ENCODE peak calls at places on chromosomes 2 and 18, in seven cellular contexts. One of them, this sample, is unnamed.
A peak's percentile ranks its signal among the peaks of the same experiment; 100 is the strongest.

GRCh38 chr18:3525870-3526420 is 76.0 kb downstream of the TGIF1 start:
- DNase-seq in glutamatergic neuron: no peak
- DNase-seq in midbrain: peak; percentile 47
- DNase-seq in NCI-H1930: peak; percentile 3
- DNase-seq in H4: no peak
- DNase-seq in central memory CD4-positive, alpha-beta T cell: peak; percentile 66
- DNase-seq in astrocyte: peak; percentile 68
- DNase-seq in this sample: peak; percentile 81

GRCh38 chr18:7757175-7757574 is 190.1 kb downstream of the PTPRM start:
- DNase-seq in astrocyte: no peak
- DNase-seq in glutamatergic neuron: no peak
- DNase-seq in midbrain: no peak
- DNase-seq in NCI-H1930: no peak
- DNase-seq in central memory CD4-positive, alpha-beta T cell: no peak
- DNase-seq in H4: no peak
- DNase-seq in this sample: no peak

GRCh38 chr2:10338242-10339188 is 35.8 kb downstream of the HPCAL1 start:
- DNase-seq in astrocyte: no peak
- DNase-seq in glutamatergic neuron: no peak
- DNase-seq in NCI-H1930: no peak
- DNase-seq in midbrain: no peak
- DNase-seq in central memory CD4-positive, alpha-beta T cell: no peak
- DNase-seq in H4: no peak
- DNase-seq in this sample: no peak

GRCh38 chr2:172021955-172022354 is 22.2 kb downstream of the METAP1D start:
- DNase-seq in astrocyte: peak; percentile 17
- DNase-seq in central memory CD4-positive, alpha-beta T cell: no peak
- DNase-seq in midbrain: no peak
- DNase-seq in H4: peak; percentile 75
- DNase-seq in glutamatergic neuron: no peak
- DNase-seq in NCI-H1930: no peak
- DNase-seq in this sample: no peak

GRCh38 chr2:223598994-223599645 is 3.0 kb downstream of the SCG2 start:
- DNase-seq in midbrain: no peak
- DNase-seq in astrocyte: peak; percentile 87
- DNase-seq in H4: no peak
- DNase-seq in central memory CD4-positive, alpha-beta T cell: no peak
- DNase-seq in NCI-H1930: no peak
- DNase-seq in glutamatergic neuron: no peak
- DNase-seq in this sample: no peak

GRCh38 chr2:174603280-174603679 is 5.7 kb upstream of the WIPF1 start:
- DNase-seq in midbrain: peak; percentile 89
- DNase-seq in NCI-H1930: peak; percentile 15
- DNase-seq in central memory CD4-positive, alpha-beta T cell: peak; percentile 42
- DNase-seq in glutamatergic neuron: peak; percentile 39
- DNase-seq in astrocyte: peak; percentile 70
- DNase-seq in H4: peak; percentile 72
- DNase-seq in this sample: peak; percentile 98

GRCh38 chr2:38406597-38407110 is 29.6 kb upstream of the ATL2 start:
- DNase-seq in glutamatergic neuron: no peak
- DNase-seq in midbrain: no peak
- DNase-seq in astrocyte: no peak
- DNase-seq in NCI-H1930: no peak
- DNase-seq in H4: peak; percentile 89
- DNase-seq in central memory CD4-positive, alpha-beta T cell: no peak
- DNase-seq in this sample: peak; percentile 12

GRCh38 chr2:156573710-156574109 is 137.5 kb downstream of the GPD2 start:
- DNase-seq in NCI-H1930: no peak
- DNase-seq in central memory CD4-positive, alpha-beta T cell: no peak
- DNase-seq in midbrain: no peak
- DNase-seq in glutamatergic neuron: no peak
- DNase-seq in astrocyte: no peak
- DNase-seq in H4: no peak
- DNase-seq in this sample: no peak

GRCh38 chr18:37294951-37295350 is 270.6 kb downstream of the CELF4 start:
- DNase-seq in H4: peak; percentile 13
- DNase-seq in glutamatergic neuron: peak; percentile 71
- DNase-seq in central memory CD4-positive, alpha-beta T cell: no peak
- DNase-seq in midbrain: no peak
- DNase-seq in NCI-H1930: peak; percentile 38
- DNase-seq in astrocyte: no peak
- DNase-seq in this sample: no peak

GRCh38 chr2:239678186-239678490 is 277.3 kb upstream of the HDAC4 start:
- DNase-seq in glutamatergic neuron: no peak
- DNase-seq in NCI-H1930: no peak
- DNase-seq in central memory CD4-positive, alpha-beta T cell: no peak
- DNase-seq in midbrain: no peak
- DNase-seq in H4: no peak
- DNase-seq in astrocyte: no peak
- DNase-seq in this sample: no peak

GRCh38 chr2:38653715-38654494 is 12.0 kb upstream of the GALM start:
- DNase-seq in H4: no peak
- DNase-seq in glutamatergic neuron: no peak
- DNase-seq in NCI-H1930: no peak
- DNase-seq in central memory CD4-positive, alpha-beta T cell: peak; percentile 68
- DNase-seq in midbrain: no peak
- DNase-seq in astrocyte: no peak
- DNase-seq in this sample: no peak

GRCh38 chr2:75710220-75710576 is 517 bp downstream of the GCFC2 start:
- DNase-seq in midbrain: no peak
- DNase-seq in H4: no peak
- DNase-seq in astrocyte: no peak
- DNase-seq in NCI-H1930: peak; percentile 48
- DNase-seq in central memory CD4-positive, alpha-beta T cell: no peak
- DNase-seq in glutamatergic neuron: no peak
- DNase-seq in this sample: peak; percentile 47

GRCh38 chr2:20421336-20421987 is 25.4 kb upstream of the RHOB start:
- DNase-seq in H4: no peak
- DNase-seq in central memory CD4-positive, alpha-beta T cell: no peak
- DNase-seq in midbrain: no peak
- DNase-seq in NCI-H1930: no peak
- DNase-seq in glutamatergic neuron: no peak
- DNase-seq in astrocyte: no peak
- DNase-seq in this sample: no peak

GRCh38 chr2:203567786-203568185 is 32.7 kb upstream of the RAPH1 start:
- DNase-seq in H4: no peak
- DNase-seq in midbrain: no peak
- DNase-seq in astrocyte: no peak
- DNase-seq in glutamatergic neuron: no peak
- DNase-seq in central memory CD4-positive, alpha-beta T cell: no peak
- DNase-seq in NCI-H1930: no peak
- DNase-seq in this sample: no peak

GRCh38 chr2:236089271-236090026 is 78.7 kb downstream of the GBX2 start:
- DNase-seq in central memory CD4-positive, alpha-beta T cell: no peak
- DNase-seq in midbrain: no peak
- DNase-seq in astrocyte: no peak
- DNase-seq in H4: no peak
- DNase-seq in NCI-H1930: no peak
- DNase-seq in glutamatergic neuron: no peak
- DNase-seq in this sample: no peak

GRCh38 chr2:7430869-7431641 is 513.8 kb downstream of the RNF144A start:
- DNase-seq in central memory CD4-positive, alpha-beta T cell: peak; percentile 18
- DNase-seq in glutamatergic neuron: peak; percentile 71
- DNase-seq in H4: no peak
- DNase-seq in midbrain: peak; percentile 8
- DNase-seq in astrocyte: peak; percentile 1
- DNase-seq in NCI-H1930: no peak
- DNase-seq in this sample: peak; percentile 20

GRCh38 chr2:238015705-238016104 is 45.1 kb upstream of the SCLY start:
- DNase-seq in central memory CD4-positive, alpha-beta T cell: no peak
- DNase-seq in NCI-H1930: no peak
- DNase-seq in glutamatergic neuron: no peak
- DNase-seq in midbrain: no peak
- DNase-seq in H4: no peak
- DNase-seq in astrocyte: no peak
- DNase-seq in this sample: no peak

GRCh38 chr2:236871500-236872001 is 214.1 kb upstream of the COPS8 start:
- DNase-seq in H4: peak; percentile 99
- DNase-seq in astrocyte: peak; percentile 89
- DNase-seq in midbrain: peak; percentile 31
- DNase-seq in glutamatergic neuron: no peak
- DNase-seq in central memory CD4-positive, alpha-beta T cell: peak; percentile 2
- DNase-seq in NCI-H1930: no peak
- DNase-seq in this sample: peak; percentile 85

GRCh38 chr18:79924814-79925655 is 26.4 kb downstream of the SLC66A2 start:
- DNase-seq in H4: no peak
- DNase-seq in central memory CD4-positive, alpha-beta T cell: no peak
- DNase-seq in midbrain: peak; percentile 68
- DNase-seq in NCI-H1930: no peak
- DNase-seq in glutamatergic neuron: no peak
- DNase-seq in astrocyte: no peak
- DNase-seq in this sample: peak; percentile 26

GRCh38 chr18:58315739-58316215 is 271.8 kb downstream of the NEDD4L start:
- DNase-seq in glutamatergic neuron: no peak
- DNase-seq in midbrain: no peak
- DNase-seq in astrocyte: peak; percentile 37
- DNase-seq in central memory CD4-positive, alpha-beta T cell: no peak
- DNase-seq in H4: peak; percentile 64
- DNase-seq in NCI-H1930: no peak
- DNase-seq in this sample: no peak

GRCh38 chr18:72197598-72197997 is 346.5 kb downstream of the CBLN2 start:
- DNase-seq in astrocyte: no peak
- DNase-seq in NCI-H1930: no peak
- DNase-seq in central memory CD4-positive, alpha-beta T cell: no peak
- DNase-seq in glutamatergic neuron: no peak
- DNase-seq in H4: peak; percentile 49
- DNase-seq in midbrain: no peak
- DNase-seq in this sample: peak; percentile 27

GRCh38 chr18:58223717-58224424 is 179.8 kb downstream of the NEDD4L start:
- DNase-seq in midbrain: no peak
- DNase-seq in astrocyte: peak; percentile 90
- DNase-seq in central memory CD4-positive, alpha-beta T cell: no peak
- DNase-seq in H4: peak; percentile 91
- DNase-seq in glutamatergic neuron: no peak
- DNase-seq in NCI-H1930: peak; percentile 17
- DNase-seq in this sample: peak; percentile 20

GRCh38 chr2:69933839-69934613 is 19.1 kb downstream of the MXD1 start:
- DNase-seq in central memory CD4-positive, alpha-beta T cell: no peak
- DNase-seq in NCI-H1930: no peak
- DNase-seq in H4: peak; percentile 55
- DNase-seq in astrocyte: peak; percentile 86
- DNase-seq in glutamatergic neuron: no peak
- DNase-seq in midbrain: no peak
- DNase-seq in this sample: no peak

GRCh38 chr2:61376211-61376610 is 94.7 kb downstream of the USP34 start:
- DNase-seq in midbrain: no peak
- DNase-seq in H4: no peak
- DNase-seq in NCI-H1930: no peak
- DNase-seq in glutamatergic neuron: no peak
- DNase-seq in central memory CD4-positive, alpha-beta T cell: no peak
- DNase-seq in astrocyte: no peak
- DNase-seq in this sample: no peak

GRCh38 chr2:16553222-16553621 is 112.4 kb downstream of the CYRIA start:
- DNase-seq in midbrain: peak; percentile 79
- DNase-seq in NCI-H1930: no peak
- DNase-seq in glutamatergic neuron: peak; percentile 55
- DNase-seq in H4: no peak
- DNase-seq in central memory CD4-positive, alpha-beta T cell: no peak
- DNase-seq in astrocyte: peak; percentile 2
- DNase-seq in this sample: peak; percentile 69

GRCh38 chr2:6368271-6368670 is 497.4 kb downstream of the CMPK2 start:
- DNase-seq in central memory CD4-positive, alpha-beta T cell: no peak
- DNase-seq in glutamatergic neuron: no peak
- DNase-seq in NCI-H1930: no peak
- DNase-seq in H4: no peak
- DNase-seq in midbrain: no peak
- DNase-seq in astrocyte: peak; percentile 90
- DNase-seq in this sample: no peak

GRCh38 chr2:126634273-126634861 is 21.6 kb upstream of the GYPC start:
- DNase-seq in astrocyte: no peak
- DNase-seq in central memory CD4-positive, alpha-beta T cell: no peak
- DNase-seq in midbrain: no peak
- DNase-seq in NCI-H1930: no peak
- DNase-seq in H4: peak; percentile 14
- DNase-seq in glutamatergic neuron: peak; percentile 41
- DNase-seq in this sample: no peak

GRCh38 chr2:50448556-50448955 is 583.4 kb downstream of the NRXN1 start:
- DNase-seq in midbrain: no peak
- DNase-seq in glutamatergic neuron: no peak
- DNase-seq in central memory CD4-positive, alpha-beta T cell: no peak
- DNase-seq in NCI-H1930: peak; percentile 96
- DNase-seq in astrocyte: no peak
- DNase-seq in H4: no peak
- DNase-seq in this sample: no peak

GRCh38 chr2:45458909-45459563 is 152.0 kb downstream of the SRBD1 start:
- DNase-seq in astrocyte: peak; percentile 66
- DNase-seq in NCI-H1930: no peak
- DNase-seq in midbrain: no peak
- DNase-seq in H4: peak; percentile 56
- DNase-seq in glutamatergic neuron: no peak
- DNase-seq in central memory CD4-positive, alpha-beta T cell: no peak
- DNase-seq in this sample: no peak

GRCh38 chr2:220779918-220780317 is 792.2 kb downstream of the EPHA4 start:
- DNase-seq in H4: no peak
- DNase-seq in NCI-H1930: no peak
- DNase-seq in midbrain: peak; percentile 39
- DNase-seq in central memory CD4-positive, alpha-beta T cell: no peak
- DNase-seq in astrocyte: peak; percentile 90
- DNase-seq in glutamatergic neuron: no peak
- DNase-seq in this sample: peak; percentile 87

GRCh38 chr2:201654611-201655384 is 11.5 kb upstream of the TMEM237 start:
- DNase-seq in central memory CD4-positive, alpha-beta T cell: no peak
- DNase-seq in H4: no peak
- DNase-seq in NCI-H1930: no peak
- DNase-seq in astrocyte: peak; percentile 85
- DNase-seq in glutamatergic neuron: no peak
- DNase-seq in midbrain: no peak
- DNase-seq in this sample: no peak

GRCh38 chr2:18380316-18380715 is 180.1 kb downstream of the RDH14 start:
- DNase-seq in central memory CD4-positive, alpha-beta T cell: no peak
- DNase-seq in astrocyte: no peak
- DNase-seq in midbrain: no peak
- DNase-seq in NCI-H1930: no peak
- DNase-seq in H4: no peak
- DNase-seq in glutamatergic neuron: no peak
- DNase-seq in this sample: no peak

GRCh38 chr18:54130177-54130576 is 94.3 kb downstream of the MBD2 start:
- DNase-seq in H4: no peak
- DNase-seq in midbrain: no peak
- DNase-seq in central memory CD4-positive, alpha-beta T cell: no peak
- DNase-seq in glutamatergic neuron: no peak
- DNase-seq in astrocyte: no peak
- DNase-seq in NCI-H1930: no peak
- DNase-seq in this sample: no peak

GRCh38 chr18:59268722-59269562 is 4.3 kb downstream of the RAX start:
- DNase-seq in NCI-H1930: peak; percentile 87
- DNase-seq in glutamatergic neuron: peak; percentile 81
- DNase-seq in central memory CD4-positive, alpha-beta T cell: no peak
- DNase-seq in H4: no peak
- DNase-seq in astrocyte: no peak
- DNase-seq in midbrain: no peak
- DNase-seq in this sample: no peak